ENCODE peak calls at places on chromosomes 13 and 19, in ten cellular contexts. B is IMR-90, H is A549, P is tibial nerve, R is transverse colon, T is NB4, A is heart left ventricle, U is prostate gland, E is breast epithelium, X is ovary. D is an unnamed sample.

GRCh38 chr19:56091751-56092546 is 29.1 kb downstream of the ZNF787 start:
- DNase-seq in B (no peak), H (peak), P (no peak), R (no peak), T (peak), A (no peak), U (no peak), E (peak), X (no peak), D (no peak)

GRCh38 chr19:42563352-42564210 is 31.1 kb downstream of the CEACAM8 start:
- DNase-seq in B (peak), H (peak), P (peak), R (peak), T (peak), A (no peak), U (peak), E (no peak), X (no peak), D (no peak)

GRCh38 chr19:33524024-33524664 is 2.6 kb upstream of the PEPD start:
- DNase-seq in B (no peak), H (no peak), P (no peak), R (peak), T (no peak), A (no peak), U (no peak), E (no peak), X (peak), D (no peak)

GRCh38 chr13:106477303-106477702 is 58.2 kb downstream of the EFNB2 start:
- DNase-seq in B (no peak), H (no peak), P (no peak), R (peak), T (no peak), A (no peak), U (no peak), E (no peak), X (no peak), D (no peak)

GRCh38 chr13:24185591-24186232 is 25.2 kb downstream of the SPATA13 start:
- DNase-seq in B (peak), H (no peak), P (no peak), R (no peak), T (no peak), A (no peak), U (no peak), E (no peak), X (no peak), D (no peak)

GRCh38 chr19:2235396-2236284 is 489 bp downstream of the PLEKHJ1 start:
- DNase-seq in B (no peak), H (no peak), P (no peak), R (peak), T (peak), A (peak), U (no peak), E (peak), X (no peak), D (no peak)

GRCh38 chr19:54266133-54266532 is 9.1 kb upstream of the LILRB5 start:
- DNase-seq in B (peak), H (peak), P (peak), R (peak), T (peak), A (peak), U (peak), E (peak), X (peak), D (peak)

GRCh38 chr13:39451301-39451700 is 151.7 kb downstream of the LHFPL6 start:
- DNase-seq in B (peak), H (no peak), P (peak), R (no peak), T (peak), A (no peak), U (no peak), E (no peak), X (no peak), D (no peak)

GRCh38 chr19:17762505-17763229 is 11.4 kb downstream of the FCHO1 start:
- DNase-seq in B (peak), H (peak), P (no peak), R (peak), T (peak), A (no peak), U (no peak), E (no peak), X (no peak), D (no peak)

GRCh38 chr13:30088312-30088855 is 219.0 kb downstream of the KATNAL1 start:
- DNase-seq in B (peak), H (no peak), P (no peak), R (no peak), T (peak), A (no peak), U (no peak), E (no peak), X (no peak), D (no peak)

GRCh38 chr19:3483226-3483628 is at the start of gene SMIM44:
- DNase-seq in B (no peak), H (no peak), P (no peak), R (peak), T (no peak), A (no peak), U (peak), E (no peak), X (no peak), D (no peak)

GRCh38 chr19:13859361-13859880 is 17.5 kb upstream of the NANOS3 start:
- DNase-seq in B (peak), H (peak), P (no peak), R (no peak), T (peak), A (no peak), U (no peak), E (no peak), X (no peak), D (no peak)

GRCh38 chr19:49758292-49758691 is 4.8 kb downstream of the TSKS start:
- DNase-seq in B (peak), H (no peak), P (no peak), R (no peak), T (peak), A (no peak), U (no peak), E (no peak), X (peak), D (no peak)
- TF ChIP-seq CTCF in B (no peak), H (no peak), P (no peak), R (no peak), T (no peak), A (no peak), U (no peak), E (no peak), X (no peak), D (no peak)

GRCh38 chr13:52599853-52600603 is 42.2 kb upstream of the HNRNPA1L2 start:
- DNase-seq in B (peak), H (no peak), P (no peak), R (peak), T (peak), A (peak), U (peak), E (no peak), X (peak), D (peak)
- H3K4me3 ChIP-seq in B (peak), H (no peak), P (peak), R (peak), T (peak), A (peak), U (peak), E (peak), X (peak), D (peak)

GRCh38 chr19:44005968-44006367 is 3.2 kb downstream of the ZNF230 start:
- DNase-seq in B (peak), H (no peak), P (no peak), R (no peak), T (peak), A (no peak), U (no peak), E (no peak), X (no peak), D (no peak)

GRCh38 chr19:44007473-44007872 is 4.7 kb downstream of the ZNF230 start:
- DNase-seq in B (no peak), H (no peak), P (no peak), R (no peak), T (no peak), A (no peak), U (no peak), E (no peak), X (no peak), D (no peak)

GRCh38 chr19:44002212-44002565 is 568 bp upstream of the ZNF230 start:
- DNase-seq in B (peak), H (no peak), P (no peak), R (no peak), T (no peak), A (no peak), U (no peak), E (no peak), X (no peak), D (no peak)

GRCh38 chr19:44003461-44004134 is 841 bp downstream of the ZNF230 start:
- DNase-seq in B (no peak), H (no peak), P (no peak), R (peak), T (peak), A (no peak), U (no peak), E (no peak), X (no peak), D (no peak)

DNA sequence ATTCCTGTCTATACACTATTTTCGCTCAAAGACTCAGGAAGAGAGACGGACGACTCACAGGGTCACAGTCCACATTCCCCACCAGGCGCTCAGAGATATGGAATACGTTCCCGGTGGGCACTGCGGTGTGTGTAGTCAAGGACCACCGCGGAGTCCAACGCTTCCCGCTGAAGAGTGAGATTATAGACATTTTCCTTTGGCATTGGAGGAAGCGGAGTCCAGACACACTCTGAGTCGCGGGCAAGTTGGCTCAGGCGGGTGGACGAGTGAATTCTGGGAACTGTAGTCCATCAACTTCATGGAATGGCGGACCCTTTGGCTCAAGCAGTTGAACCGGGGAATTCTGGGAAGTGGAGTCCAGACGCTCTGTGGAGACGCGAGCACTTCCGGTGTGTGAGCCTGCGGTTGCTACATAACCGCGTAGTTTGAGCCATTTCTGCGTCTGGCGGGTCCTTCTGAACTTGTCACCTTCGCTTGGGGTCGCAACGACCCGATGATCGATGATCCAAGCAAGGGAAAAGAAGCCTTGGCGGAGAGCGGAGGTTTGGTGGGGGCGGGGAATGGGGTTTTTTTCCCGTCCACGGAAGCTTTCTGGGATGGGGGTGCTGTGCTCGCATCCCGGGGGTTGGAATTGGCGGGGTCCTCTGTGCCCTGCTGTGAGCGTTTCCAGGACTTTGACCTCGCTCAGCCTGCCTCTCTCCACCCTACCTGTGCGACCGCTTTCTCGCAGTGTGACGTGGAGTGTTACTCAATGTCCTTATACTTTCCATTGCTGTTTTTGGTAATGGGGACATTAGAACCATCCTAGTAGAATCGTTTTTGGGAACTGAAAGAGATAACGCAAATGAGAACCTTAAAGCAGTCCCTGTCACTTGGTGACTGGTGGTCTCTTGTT is at the start of gene ZNF230:
- DNase-seq in B (peak), H (peak), P (peak), R (peak), T (peak), A (peak), U (peak), E (peak), X (peak), D (peak)
- TF ChIP-seq POLR2A in B (peak), H (peak), P (peak), R (peak), T (no peak), A (peak), U (peak), E (no peak), X (peak), D (no peak)

GRCh38 chr13:36986462-36987240 is 12.5 kb downstream of the ALG5 start:
- DNase-seq in B (peak), H (no peak), P (no peak), R (no peak), T (no peak), A (no peak), U (no peak), E (no peak), X (no peak), D (no peak)

GRCh38 chr13:36997716-36998427 is 1.3 kb downstream of the ALG5 start:
- DNase-seq in B (peak), H (no peak), P (no peak), R (no peak), T (no peak), A (no peak), U (no peak), E (no peak), X (no peak), D (no peak)

DNA sequence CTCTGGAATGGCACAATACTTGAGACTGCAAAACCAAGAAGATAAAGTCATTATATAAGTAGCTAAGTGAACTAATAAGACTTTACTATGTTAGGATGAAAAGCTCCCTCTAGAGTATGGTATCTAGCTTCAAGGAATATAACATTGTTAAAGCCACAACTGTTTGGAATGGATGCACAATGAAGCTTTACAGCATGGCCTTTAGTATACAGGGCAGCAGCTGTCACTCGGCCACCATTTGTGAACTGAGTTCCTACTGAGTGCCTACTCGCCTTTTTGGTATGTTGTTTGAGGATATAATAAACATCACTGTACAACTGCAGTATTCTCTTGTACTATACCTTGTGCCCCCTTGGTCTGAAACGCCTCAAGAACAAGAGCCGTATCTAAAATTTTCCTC is 6.8 kb downstream of the ALG5 start:
- DNase-seq in B (peak), H (no peak), P (no peak), R (no peak), T (no peak), A (no peak), U (no peak), E (no peak), X (no peak), D (no peak)
- TF ChIP-seq CTCF in B (no peak), H (no peak), P (no peak), R (no peak), T (no peak), A (no peak), U (no peak), E (no peak), X (no peak), D (no peak)

DNA sequence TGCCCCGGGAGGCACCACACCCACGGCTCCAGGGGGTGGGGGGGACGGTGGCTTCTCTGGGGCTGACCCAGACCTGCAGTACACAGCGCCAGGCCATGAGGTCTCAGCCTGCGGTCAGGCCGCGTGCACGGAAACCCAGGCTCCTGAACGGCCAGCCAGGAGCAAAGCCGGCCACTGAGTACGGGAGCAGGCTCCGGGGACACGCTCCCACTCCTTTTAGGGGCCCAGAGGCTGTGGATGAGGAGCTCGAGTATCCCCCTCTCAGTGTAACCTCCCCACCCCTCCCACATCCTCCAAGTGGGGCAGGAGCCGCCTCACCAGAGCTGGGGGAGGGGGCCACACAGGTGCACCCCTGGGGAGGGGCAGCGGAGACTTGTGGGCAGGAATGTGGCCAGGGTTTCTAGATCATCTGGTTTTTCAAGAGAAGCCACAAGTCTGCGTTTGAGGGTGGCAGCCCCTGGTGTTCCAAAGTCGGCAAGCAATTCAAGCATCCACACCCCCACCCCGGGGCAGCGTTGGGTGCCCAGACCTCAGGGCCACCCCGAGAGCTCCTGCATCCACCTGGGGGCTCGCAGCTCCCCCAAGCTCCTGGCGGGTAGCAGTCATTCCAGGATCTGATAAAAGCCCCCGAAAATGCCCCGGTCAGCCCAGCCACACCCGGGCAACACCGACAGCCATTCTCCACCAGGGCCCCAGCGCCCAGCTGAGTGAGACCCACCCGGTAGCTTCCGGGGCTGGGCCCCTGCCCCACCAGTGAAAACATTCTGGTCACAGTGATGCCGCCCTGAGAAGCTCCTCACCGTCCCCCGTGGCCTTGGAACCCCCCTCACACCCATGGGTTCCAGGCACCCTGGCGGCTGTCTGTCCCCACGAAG is 6.1 kb downstream of the SBNO2 start:
- DNase-seq in B (no peak), H (no peak), P (no peak), R (no peak), T (no peak), A (no peak), U (no peak), E (no peak), X (peak), D (peak)
- H3K4me3 ChIP-seq in B (peak), H (peak), P (no peak), R (no peak), T (no peak), A (no peak), U (peak), E (peak), X (peak), D (no peak)

DNA sequence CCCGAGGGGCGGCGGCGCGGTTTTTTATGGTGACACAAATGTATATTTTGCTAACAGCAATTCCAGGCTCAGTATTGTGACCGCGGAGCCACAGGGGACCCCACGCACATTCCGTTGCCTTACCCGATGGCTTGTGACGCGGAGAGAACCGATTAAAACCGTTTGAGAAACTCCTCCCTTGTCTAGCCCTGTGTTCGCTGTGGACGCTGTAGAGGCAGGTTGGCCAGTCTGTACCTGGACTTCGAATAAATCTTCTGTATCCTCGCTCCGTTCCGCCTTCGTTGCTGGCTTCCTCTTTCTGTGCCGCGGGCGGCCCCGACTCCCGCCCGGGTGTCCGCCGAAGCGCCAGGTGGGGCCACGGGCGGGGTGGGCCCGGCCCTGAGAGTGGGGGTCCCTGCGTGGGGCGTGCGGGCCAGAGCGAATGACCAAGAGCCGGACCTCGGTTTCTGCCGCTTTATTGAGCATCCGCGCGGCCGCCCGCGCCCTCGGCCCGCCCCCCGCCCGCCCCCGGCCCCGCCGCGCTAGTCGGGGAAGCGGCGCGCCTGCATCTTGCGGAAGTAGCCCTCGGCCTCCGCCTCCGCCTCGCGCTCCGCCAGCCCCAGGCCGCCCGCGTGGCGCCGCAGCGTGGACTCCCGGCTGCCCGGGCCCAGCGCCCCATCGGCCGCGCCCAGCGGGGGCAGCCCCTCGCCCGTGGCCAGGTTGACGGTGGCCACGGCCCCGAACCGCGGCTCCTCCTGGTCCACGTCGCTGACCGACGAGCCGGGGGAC is 9.5 kb downstream of the PLPPR3 start:
- DNase-seq in B (no peak), H (no peak), P (no peak), R (no peak), T (peak), A (peak), U (no peak), E (no peak), X (no peak), D (no peak)
- TF ChIP-seq POLR2A in B (no peak), H (no peak), P (no peak), R (no peak), T (no peak), A (no peak), U (no peak), E (no peak), X (no peak), D (no peak)

DNA sequence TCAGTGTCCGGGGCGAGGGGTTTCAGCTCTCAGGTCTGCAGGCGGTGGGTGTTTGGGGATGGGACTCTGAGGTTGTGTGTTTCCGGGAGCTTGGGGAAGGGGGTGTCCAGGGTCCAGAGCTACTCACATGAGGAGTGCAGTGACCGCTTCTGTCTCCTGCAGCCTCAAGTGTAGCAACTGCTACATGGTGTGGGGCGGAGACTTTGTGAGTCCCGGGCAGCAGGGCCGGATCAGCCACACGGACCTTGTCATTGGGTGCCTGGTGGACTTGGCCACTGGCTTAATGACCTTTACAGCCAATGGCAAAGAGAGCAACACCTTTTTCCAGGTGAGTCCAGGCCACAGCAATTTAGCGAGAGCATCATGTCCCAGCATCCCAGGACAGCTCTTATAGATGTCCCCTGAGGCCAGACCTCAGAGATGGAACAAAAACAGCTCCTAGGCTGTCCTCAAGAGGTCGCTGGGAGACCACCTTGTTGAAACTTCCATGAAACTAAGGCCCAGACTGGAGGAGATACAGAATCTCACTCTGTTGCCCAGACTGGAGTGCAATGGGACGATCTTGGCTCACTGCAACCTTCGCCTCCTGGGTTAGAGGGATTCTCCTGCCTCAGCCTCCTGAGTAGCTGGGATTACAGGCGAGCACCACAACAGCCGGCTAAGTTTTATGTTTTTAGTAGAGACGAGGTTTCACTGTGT is 44.9 kb downstream of the RYR1 start:
- DNase-seq in B (no peak), H (peak), P (no peak), R (no peak), T (peak), A (no peak), U (no peak), E (no peak), X (no peak), D (no peak)
- TF ChIP-seq CTCF in B (peak), H (peak), P (no peak), R (no peak), T (peak), A (no peak), U (no peak), E (no peak), X (no peak), D (no peak)

D was measured in lower leg skin.